ENCODE peak calls at places on chromosomes 13 and 19, in four cellular contexts. T is HepG2, V is K562, X is GM12878. O is an unnamed sample.

GRCh38 chr13:30551194-30551593 is 66.5 kb upstream of the USPL1 start:
- DNase-seq in T (peak), V (no peak), X (no peak), O (peak)

GRCh38 chr13:101309014-101309619 is 107.2 kb downstream of the NALCN start:
- DNase-seq in T (no peak), V (no peak), X (no peak), O (no peak)

GRCh38 chr13:27228131-27228530 is 23.2 kb upstream of the RPL21 start:
- DNase-seq in T (no peak), V (no peak), X (no peak), O (no peak)

GRCh38 chr13:104650426-104650825 is 1584.2 kb upstream of the SLC10A2 start:
- DNase-seq in T (no peak), V (no peak), X (no peak), O (no peak)

GRCh38 chr13:30147380-30147779 is 160.0 kb downstream of the KATNAL1 start:
- DNase-seq in T (no peak), V (no peak), X (no peak), O (no peak)

GRCh38 chr13:111298214-111298975 is 22.0 kb upstream of the TEX29 start:
- DNase-seq in T (no peak), V (no peak), X (no peak), O (no peak)

GRCh38 chr13:102333320-102334181 is 68.3 kb downstream of the FGF14 start:
- DNase-seq in T (no peak), V (no peak), X (no peak), O (peak)

GRCh38 chr19:22286151-22286810 is at the start of gene ZNF729:
- DNase-seq in T (no peak), V (no peak), X (no peak), O (no peak)

GRCh38 chr19:58021541-58022282 is 12.1 kb upstream of the ZSCAN1 start:
- DNase-seq in T (peak), V (peak), X (no peak), O (peak)

GRCh38 chr19:39407644-39408391 is 1.2 kb downstream of the ZFP36 start:
- DNase-seq in T (no peak), V (no peak), X (no peak), O (peak)

GRCh38 chr19:39676004-39676403 is 20.3 kb downstream of the LGALS16 start:
- DNase-seq in T (no peak), V (no peak), X (peak), O (no peak)

GRCh38 chr13:97809576-97809975 is 143.9 kb upstream of the IPO5 start:
- DNase-seq in T (no peak), V (no peak), X (no peak), O (no peak)

GRCh38 chr13:49997935-49998334 is 1.1 kb downstream of the TRIM13 start:
- DNase-seq in T (no peak), V (no peak), X (no peak), O (peak)

GRCh38 chr13:49995535-49996165 is 1.2 kb upstream of the TRIM13 start:
- DNase-seq in T (no peak), V (no peak), X (peak), O (peak)

GRCh38 chr13:49996166-49996915 is 501 bp upstream of the TRIM13 start:
- DNase-seq in T (peak), V (peak), X (peak), O (peak)

GRCh38 chr13:49998714-49999624 is 2.1 kb downstream of the TRIM13 start:
- DNase-seq in T (no peak), V (no peak), X (no peak), O (peak)

GRCh38 chr13:49996951-49997895 is at the start of gene TRIM13:
- DNase-seq in T (peak), V (no peak), X (peak), O (peak)
- TF ChIP-seq REST in T (no peak), V (no peak), X (no peak), O (no peak)

GRCh38 chr19:41064974-41065569 is 23.2 kb upstream of the CYP2A13 start:
- DNase-seq in T (no peak), V (peak), X (no peak), O (peak)
- TF ChIP-seq CREB1 in T (no peak), V (peak), X (peak), O (peak)

GRCh38 chr13:41670873-41671443 is 213.6 kb downstream of the RGCC start:
- DNase-seq in T (no peak), V (no peak), X (no peak), O (no peak)

GRCh38 chr13:41668130-41668757 is 210.9 kb downstream of the RGCC start:
- DNase-seq in T (peak), V (peak), X (peak), O (peak)
- TF ChIP-seq REST in T (no peak), V (no peak), X (no peak), O (no peak)

GRCh38 chr19:12864721-12865715 is 16.2 kb downstream of the DNASE2 start:
- DNase-seq in T (peak), V (no peak), X (no peak), O (no peak)
- TF ChIP-seq CREB1 in T (no peak), V (no peak), X (no peak), O (no peak)

GRCh38 chr13:43878897-43879322 is 630 bp downstream of the CCDC122 start:
- DNase-seq in T (peak), V (no peak), X (peak), O (peak)

GRCh38 chr13:43880930-43881329 is 1.2 kb downstream of the LACC1 start:
- DNase-seq in T (no peak), V (no peak), X (no peak), O (no peak)

GRCh38 chr13:43880451-43880850 is 747 bp downstream of the LACC1 start:
- DNase-seq in T (no peak), V (no peak), X (no peak), O (no peak)

GRCh38 chr13:43877788-43878187 is 1.8 kb downstream of the CCDC122 start:
- DNase-seq in T (no peak), V (no peak), X (no peak), O (no peak)

DNA sequence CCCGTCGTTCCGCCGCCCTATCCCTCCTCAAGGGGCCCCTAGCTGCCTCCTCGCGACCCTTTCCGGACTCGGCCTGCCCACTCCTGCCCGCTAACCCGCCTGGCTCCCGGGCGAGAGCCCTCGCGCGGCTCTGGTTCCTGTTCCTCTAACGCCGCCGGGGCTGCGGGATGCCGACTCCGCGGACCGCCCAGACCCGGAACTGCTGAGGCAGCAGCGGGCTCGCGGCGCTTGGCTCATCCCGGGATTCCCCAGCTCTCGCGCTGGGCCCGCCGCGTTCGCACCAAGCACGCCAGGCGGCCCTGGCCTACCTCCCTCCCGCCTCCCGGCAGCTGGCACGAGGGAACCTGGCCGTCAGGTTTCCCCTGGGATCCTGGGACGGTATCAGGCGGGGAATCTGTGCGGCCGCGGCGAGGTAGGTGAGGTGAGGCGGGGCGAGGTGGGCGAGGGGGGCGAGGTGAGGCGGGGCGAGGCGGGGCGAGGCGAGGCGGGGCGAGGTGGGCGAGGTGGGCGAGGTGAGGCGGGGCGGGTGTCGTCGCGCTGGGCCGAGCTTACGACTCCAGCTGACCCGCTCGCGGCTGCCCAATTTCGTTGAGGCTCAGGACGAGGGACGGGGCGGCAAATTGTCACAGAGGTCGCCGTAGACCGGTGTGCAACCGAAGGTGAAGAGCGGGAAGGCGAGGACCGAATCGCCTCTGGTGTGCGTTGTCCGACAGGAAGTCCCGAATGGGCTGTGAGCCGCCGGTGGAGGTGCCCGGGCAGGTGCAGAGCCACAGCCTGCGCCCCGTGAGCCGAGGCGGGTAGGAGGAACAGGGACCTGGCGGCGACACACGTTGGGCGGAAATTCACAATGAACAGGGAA is at the start of the genes CCDC122 and LACC1:
- DNase-seq in T (peak), V (no peak), X (no peak), O (peak)
- TF ChIP-seq REST in T (no peak), V (no peak), X (no peak), O (no peak)

GRCh38 chr13:40164137-40164536 is 502.3 kb downstream of the FOXO1 start:
- DNase-seq in T (no peak), V (no peak), X (no peak), O (no peak)
- TF ChIP-seq CREB1 in T (no peak), V (no peak), X (no peak), O (no peak)

GRCh38 chr13:46297338-46297737 is 85.6 kb downstream of the LRRC63 start:
- DNase-seq in T (no peak), V (no peak), X (no peak), O (no peak)

GRCh38 chr13:46296920-46297319 is 85.2 kb downstream of the LRRC63 start:
- DNase-seq in T (no peak), V (no peak), X (no peak), O (no peak)

GRCh38 chr13:46296465-46296822 is 84.7 kb downstream of the LRRC63 start:
- DNase-seq in T (no peak), V (no peak), X (no peak), O (no peak)

DNA sequence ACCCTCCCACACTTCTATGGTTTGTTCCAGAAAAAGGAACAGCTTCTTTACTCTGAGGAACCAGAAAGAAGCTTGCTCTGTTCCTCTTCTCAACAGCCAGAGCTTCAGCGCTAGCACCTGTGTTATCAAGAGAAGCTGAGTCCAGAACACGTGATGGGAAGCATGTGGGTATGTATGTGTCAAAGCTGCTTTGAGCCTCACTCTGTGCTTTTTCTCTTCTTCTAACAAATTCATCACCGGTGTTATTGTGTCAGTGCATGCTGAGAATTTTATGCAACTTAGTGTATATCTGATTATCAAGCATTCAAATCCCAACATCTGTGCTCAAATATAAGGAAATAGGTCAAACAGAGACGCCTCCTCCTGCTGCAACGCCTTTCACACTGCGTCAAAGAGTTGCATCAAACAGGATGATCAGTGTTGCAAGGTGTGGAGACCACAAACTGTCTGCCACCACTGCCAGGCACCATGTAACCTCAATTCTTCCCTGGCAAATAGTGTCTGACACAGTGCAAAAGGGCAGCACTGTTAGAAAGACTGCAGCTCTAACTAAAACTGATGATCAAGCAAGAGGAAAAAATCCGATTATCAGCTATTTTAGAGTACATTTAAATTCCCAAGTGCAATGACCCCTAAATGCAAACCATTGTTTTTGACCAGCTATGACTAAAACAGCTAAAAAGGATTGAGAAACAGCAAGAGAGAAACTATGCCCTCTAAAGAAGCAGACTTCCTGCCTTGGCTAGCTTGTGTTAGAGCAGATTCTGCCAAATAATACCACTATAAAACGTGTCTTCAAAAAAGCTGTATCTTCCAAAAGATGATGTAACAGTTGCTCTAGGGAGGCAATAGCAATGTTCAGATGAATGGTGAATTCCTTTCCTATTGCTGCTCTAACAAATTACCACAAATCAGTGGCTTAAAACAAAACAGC is 84.1 kb downstream of the LRRC63 start:
- DNase-seq in T (no peak), V (no peak), X (peak), O (no peak)
- TF ChIP-seq REST in T (no peak), V (no peak), X (no peak), O (no peak)

DNA sequence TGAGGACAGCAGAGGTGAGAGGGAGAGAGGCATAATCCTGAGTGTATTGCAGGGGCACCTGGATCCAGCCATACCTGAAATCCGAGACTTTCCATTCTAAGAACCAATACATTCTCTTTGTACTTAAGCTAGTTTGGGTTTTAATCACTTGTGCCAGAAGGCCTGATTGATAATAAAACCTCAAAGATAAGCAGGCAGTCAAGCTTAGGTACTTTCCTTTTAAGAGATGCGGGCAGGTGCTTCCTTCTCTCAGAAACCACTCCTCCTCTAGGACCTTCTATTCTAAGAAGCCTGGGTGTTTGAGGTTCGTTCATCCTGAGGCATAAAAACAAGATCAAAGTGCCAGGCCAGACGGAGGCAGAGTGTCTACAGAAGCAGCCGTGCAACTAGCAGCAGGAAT is 22.2 kb downstream of the FAM187B start:
- DNase-seq in T (no peak), V (no peak), X (peak), O (no peak)
- TF ChIP-seq CREB1 in T (no peak), V (no peak), X (no peak), O (no peak)

DNA sequence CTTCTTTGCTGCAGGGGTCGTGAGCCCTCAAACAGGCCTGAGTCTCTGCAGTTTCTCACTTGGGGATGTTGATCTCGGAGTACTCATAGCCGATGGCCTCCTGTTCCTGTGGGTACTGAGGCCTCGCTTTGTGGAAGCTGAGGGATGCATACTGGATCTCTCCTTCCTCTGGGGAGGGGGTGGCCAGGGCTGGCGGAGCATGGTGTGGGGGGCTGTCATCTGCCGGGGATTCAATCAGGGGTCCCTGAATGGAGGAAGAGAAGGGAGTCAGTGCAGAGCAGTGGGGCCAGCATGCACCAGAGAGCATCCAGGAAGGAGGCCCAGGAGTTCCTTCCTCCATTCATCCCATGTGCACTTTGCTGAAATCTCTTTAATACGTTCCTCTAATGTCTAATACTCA is 10.0 kb downstream of the SIGLEC12 start:
- DNase-seq in T (no peak), V (no peak), X (no peak), O (no peak)
- TF ChIP-seq REST in T (no peak), V (no peak), X (no peak), O (no peak)